ENCODE peak calls at places on chromosomes 1 and 21, in six cellular contexts. C is right cardiac atrium; K is natural killer cell; D is left lobe of liver; X is activated CD8-positive, alpha-beta memory T cell treated with anti-CD3 and anti-CD28 coated beads, Interleukin-2, amount 10 ng/mL, durations not matched to agents 7 days and 5 days; R is heart right ventricle. F is an unnamed sample.

GRCh38 chr21:28818663-28819278 is 173.9 kb downstream of the LTN1 start:
- ATAC-seq in K (no peak), X (no peak), R (no peak), C (no peak), D (no peak), F (no peak)

GRCh38 chr1:206714331-206715058 is 29.8 kb downstream of the MAPKAPK2 start:
- ATAC-seq in D (peak), K (peak), X (peak), R (no peak), C (peak), F (peak)

GRCh38 chr21:32426592-32427051 is 14.1 kb downstream of the EVA1C start:
- ATAC-seq in K (no peak), X (no peak), D (no peak), R (no peak), C (peak), F (no peak)

GRCh38 chr1:3868464-3869006 is 11.3 kb downstream of the DFFB start:
- ATAC-seq in K (peak), C (peak), X (no peak), R (peak), D (no peak), F (no peak)

GRCh38 chr1:12441414-12442105 is 176.4 kb downstream of the DHRS3 start:
- ATAC-seq in R (no peak), C (no peak), K (no peak), D (no peak), X (no peak), F (no peak)

GRCh38 chr1:154170547-154171221 is 15.8 kb upstream of the NUP210L start:
- ATAC-seq in K (no peak), C (no peak), R (no peak), D (no peak), X (peak), F (no peak)

GRCh38 chr1:35563166-35563565 is 5.6 kb downstream of the NCDN start:
- ATAC-seq in K (no peak), C (no peak), X (no peak), R (no peak), D (no peak), F (no peak)

GRCh38 chr1:200684015-200684414 is 14.3 kb upstream of the DDX59 start:
- ATAC-seq in X (no peak), R (no peak), K (no peak), D (no peak), C (no peak), F (no peak)

GRCh38 chr1:8988618-8988967 is 37.6 kb downstream of the SLC2A7 start:
- ATAC-seq in C (no peak), R (no peak), D (no peak), K (no peak), X (no peak), F (no peak)

GRCh38 chr1:16920951-16921350 is 780 bp upstream of the CROCC start:
- ATAC-seq in R (no peak), X (no peak), K (no peak), D (no peak), C (no peak), F (no peak)

GRCh38 chr1:108200627-108201106 is 524 bp upstream of the SLC25A24 start:
- ATAC-seq in R (no peak), X (peak), D (peak), C (peak), K (peak), F (peak)

GRCh38 chr1:109272831-109273547 is 10.0 kb downstream of the PSRC1 start:
- ATAC-seq in K (no peak), C (no peak), R (no peak), X (no peak), D (no peak), F (no peak)

GRCh38 chr1:114558548-114558947 is 22.9 kb downstream of the BCAS2 start:
- ATAC-seq in D (peak), K (no peak), C (no peak), X (no peak), R (no peak), F (no peak)

GRCh38 chr1:180849031-180849775 is 63.5 kb upstream of the KIAA1614 start:
- ATAC-seq in K (peak), D (no peak), X (no peak), R (no peak), C (no peak), F (no peak)

GRCh38 chr1:245541389-245541788 is 386.6 kb downstream of the KIF26B start:
- ATAC-seq in K (no peak), R (no peak), C (no peak), D (no peak), X (no peak), F (no peak)

F was measured in gastroesophageal sphincter.